ENCODE peak calls at places on chromosomes 7 and 10, in eight cellular contexts. T is right lobe of liver, E is NB4, O is Panc1, Z is lung, C is HL-60, H is left ventricle myocardium inferior, Y is cardiac fibroblast. S is an unnamed sample.

GRCh38 chr7:47734949-47735291 is 153.0 kb upstream of the TNS3 start:
- DNase-seq in T (no peak), E (no peak), O (no peak), Z (no peak), C (no peak), H (no peak), Y (no peak), S (no peak)

GRCh38 chr7:48255046-48255445 is 83.8 kb downstream of the ABCA13 start:
- DNase-seq in T (no peak), E (no peak), O (no peak), Z (no peak), C (no peak), H (no peak), Y (peak), S (peak)

GRCh38 chr10:130941886-130942285 is 369.6 kb downstream of the TCERG1L start:
- DNase-seq in T (no peak), E (peak), O (no peak), Z (no peak), C (no peak), H (no peak), Y (no peak), S (no peak)

GRCh38 chr10:119104653-119105024 is 726 bp downstream of the DENND10 start:
- DNase-seq in T (peak), E (peak), O (no peak), Z (no peak), C (no peak), H (peak), Y (no peak), S (no peak)

GRCh38 chr7:10237306-10237705 is 736.4 kb upstream of the PHF14 start:
- DNase-seq in T (no peak), E (no peak), O (no peak), Z (no peak), C (peak), H (no peak), Y (peak), S (no peak)

GRCh38 chr10:97363071-97363470 is 28.5 kb upstream of the FRAT2 start:
- DNase-seq in T (no peak), E (no peak), O (no peak), Z (no peak), C (no peak), H (no peak), Y (no peak), S (no peak)

GRCh38 chr7:99193527-99194214 is 14.2 kb downstream of the KPNA7 start:
- DNase-seq in T (no peak), E (no peak), O (no peak), Z (no peak), C (no peak), H (no peak), Y (peak), S (peak)

GRCh38 chr7:151782598-151783448 is 94.1 kb downstream of the PRKAG2 start:
- DNase-seq in T (peak), E (peak), O (peak), Z (peak), C (no peak), H (peak), Y (peak), S (peak)

GRCh38 chr7:80288175-80289122 is 153.8 kb downstream of the GNAI1 start:
- DNase-seq in T (no peak), E (no peak), O (no peak), Z (no peak), C (no peak), H (no peak), Y (peak), S (no peak)

GRCh38 chr7:36278767-36279171 is 110.9 kb upstream of the ANLN start:
- DNase-seq in T (peak), E (no peak), O (no peak), Z (no peak), C (no peak), H (no peak), Y (no peak), S (peak)

GRCh38 chr7:100024020-100024619 is 8.7 kb downstream of the ZKSCAN1 start:
- DNase-seq in T (peak), E (no peak), O (no peak), Z (no peak), C (no peak), H (no peak), Y (no peak), S (no peak)

GRCh38 chr10:16519908-16520861 is 1.5 kb downstream of the C1QL3 start:
- DNase-seq in T (no peak), E (no peak), O (no peak), Z (no peak), C (no peak), H (no peak), Y (no peak), S (no peak)

GRCh38 chr10:80371462-80371861 is 14.9 kb downstream of the DYDC2 start:
- DNase-seq in T (no peak), E (no peak), O (no peak), Z (no peak), C (no peak), H (no peak), Y (no peak), S (no peak)

GRCh38 chr7:111532625-111533024 is 29.7 kb downstream of the IMMP2L start:
- DNase-seq in T (no peak), E (no peak), O (no peak), Z (no peak), C (no peak), H (peak), Y (peak), S (no peak)

GRCh38 chr7:73715648-73716317 is 3.7 kb downstream of the STX1A start:
- DNase-seq in T (no peak), E (peak), O (peak), Z (no peak), C (peak), H (no peak), Y (peak), S (peak)

GRCh38 chr7:1172666-1173523 is 12.9 kb upstream of the ZFAND2A start:
- DNase-seq in T (no peak), E (no peak), O (no peak), Z (no peak), C (no peak), H (no peak), Y (no peak), S (no peak)

GRCh38 chr7:1174881-1175596 is 15.0 kb upstream of the ZFAND2A start:
- DNase-seq in T (no peak), E (no peak), O (no peak), Z (no peak), C (no peak), H (no peak), Y (no peak), S (no peak)

GRCh38 chr7:1175597-1175966 is 15.6 kb upstream of the ZFAND2A start:
- DNase-seq in T (no peak), E (no peak), O (no peak), Z (no peak), C (no peak), H (no peak), Y (no peak), S (no peak)

GRCh38 chr7:1175967-1176851 is 16.2 kb upstream of the ZFAND2A start:
- DNase-seq in T (peak), E (peak), O (peak), Z (peak), C (no peak), H (peak), Y (peak), S (peak)

DNA sequence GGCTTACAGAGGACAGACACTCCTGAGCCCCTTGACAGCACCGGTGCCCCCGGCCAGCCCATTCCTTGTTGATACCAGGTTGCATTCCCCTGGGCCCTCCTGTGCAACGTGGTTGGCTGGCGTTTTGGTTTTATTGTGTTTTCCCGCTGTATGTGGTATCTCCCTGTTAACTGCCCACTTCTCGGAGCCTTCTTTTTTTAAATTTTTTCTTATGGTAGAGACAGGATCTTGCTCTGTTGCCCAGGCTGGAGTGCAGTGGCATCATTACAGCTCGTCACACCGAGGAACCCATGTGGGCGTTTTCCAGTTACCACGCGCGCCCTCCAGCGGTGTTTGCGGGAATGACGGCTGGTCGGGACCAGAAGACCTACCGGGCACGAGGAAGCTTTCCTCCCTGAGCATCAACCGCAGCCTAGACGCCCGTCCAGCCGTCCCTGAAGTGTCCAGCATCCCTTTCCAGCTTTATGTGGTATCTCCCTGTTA is 16.9 kb upstream of the ZFAND2A start:
- DNase-seq in T (peak), E (peak), O (no peak), Z (peak), C (no peak), H (peak), Y (peak), S (peak)
- TF ChIP-seq CTCF in T (peak), E (peak), O (peak), Z (peak), C (peak), H (peak), Y (peak), S (peak)

GRCh38 chr7:141073641-141074161 is at the start of gene TMEM178B:
- DNase-seq in T (no peak), E (no peak), O (no peak), Z (no peak), C (no peak), H (no peak), Y (no peak), S (no peak)

GRCh38 chr7:141071855-141072547 is 1.9 kb upstream of the TMEM178B start:
- DNase-seq in T (no peak), E (no peak), O (no peak), Z (no peak), C (no peak), H (no peak), Y (no peak), S (no peak)

GRCh38 chr7:141073173-141073640 is 657 bp upstream of the TMEM178B start:
- DNase-seq in T (no peak), E (no peak), O (no peak), Z (no peak), C (no peak), H (peak), Y (peak), S (peak)

GRCh38 chr7:141072548-141073172 is 1.2 kb upstream of the TMEM178B start:
- DNase-seq in T (no peak), E (peak), O (no peak), Z (no peak), C (no peak), H (peak), Y (peak), S (peak)

DNA sequence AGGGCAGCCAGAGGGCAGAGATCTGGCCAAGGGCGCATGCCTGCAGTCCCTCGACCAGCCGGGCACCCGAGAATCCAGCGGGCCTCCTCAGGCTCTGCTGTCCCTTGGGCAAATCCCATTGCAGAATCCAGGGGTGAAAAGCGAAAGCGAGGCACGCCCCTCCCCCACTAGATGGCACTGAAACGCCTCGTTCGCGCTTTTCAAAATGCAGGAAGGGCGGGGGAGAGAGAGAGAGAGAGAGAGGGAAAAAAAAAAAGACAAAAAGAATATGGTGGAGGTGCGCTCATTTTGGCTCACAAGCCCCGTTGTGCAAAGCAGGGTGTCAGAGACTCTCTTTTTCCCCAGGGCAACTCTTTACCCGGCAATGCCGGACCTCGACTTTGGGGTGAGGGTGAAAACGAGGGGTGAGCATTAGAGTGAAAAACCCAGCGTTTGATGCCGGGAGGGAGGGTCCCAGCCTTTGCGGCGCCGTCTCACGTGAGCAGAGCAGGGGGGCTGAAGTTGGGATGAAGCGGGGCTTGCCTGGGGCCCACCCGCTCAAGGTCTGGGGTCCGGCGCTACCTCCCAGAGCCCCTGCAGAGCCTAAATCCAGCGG is 2.5 kb upstream of the TMEM178B start:
- DNase-seq in T (no peak), E (peak), O (no peak), Z (no peak), C (no peak), H (peak), Y (peak), S (no peak)
- H3K4me3 ChIP-seq in T (no peak), E (no peak), O (peak), Z (no peak), C (no peak), H (peak), Y (peak), S (peak)

DNA sequence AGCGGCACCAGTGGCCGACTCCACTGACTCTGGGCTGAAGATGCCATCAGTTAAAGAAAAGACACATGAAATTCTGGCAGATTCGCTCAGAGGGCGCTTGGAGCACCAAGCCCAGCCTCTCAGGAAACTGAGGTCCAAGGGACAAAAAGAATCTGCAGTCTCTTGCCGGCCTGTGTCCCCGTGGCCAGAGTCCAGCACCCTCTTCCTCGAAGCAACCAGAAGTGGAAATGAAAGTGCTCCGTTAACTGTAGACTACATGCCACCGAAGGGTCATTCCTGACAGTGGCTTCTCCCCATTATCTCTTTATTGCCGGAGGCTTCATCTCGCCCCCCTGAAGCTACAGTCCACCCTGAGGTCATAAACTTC is 1.0 kb upstream of the CHST15 start:
- DNase-seq in T (no peak), E (no peak), O (no peak), Z (no peak), C (no peak), H (no peak), Y (no peak), S (no peak)
- TF ChIP-seq CTCF in T (no peak), E (no peak), O (no peak), Z (no peak), C (no peak), H (no peak), Y (no peak), S (no peak)

GRCh38 chr10:32952541-32953276 is 5.3 kb downstream of the ITGB1 start:
- DNase-seq in T (no peak), E (no peak), O (no peak), Z (no peak), C (no peak), H (no peak), Y (peak), S (no peak)
- H3K4me3 ChIP-seq in T (no peak), E (no peak), O (peak), Z (no peak), C (no peak), H (no peak), Y (no peak), S (peak)

S was measured in AG10803.